ENCODE peak calls at places on chromosomes 3 and 15, in six cellular contexts. T is OCI-LY7, Z is HCT116, U is thoracic aorta, S is IMR-90, F is upper lobe of right lung. L is an unnamed sample.

GRCh38 chr3:87260270-87260669 is 16.1 kb downstream of the POU1F1 start:
- DNase-seq in T (peak; percentile 51), Z (peak; percentile 44), U (no peak), S (peak; percentile 51), F (no peak), L (no peak)

GRCh38 chr3:138898301-138898700 is 48.6 kb downstream of the FOXL2 start:
- DNase-seq in T (no peak), Z (no peak), U (no peak), S (peak; percentile 57), F (no peak), L (no peak)

GRCh38 chr3:78258798-78259197 is 1218.9 kb downstream of the ROBO2 start:
- DNase-seq in T (no peak), Z (no peak), U (no peak), S (peak; percentile 90), F (no peak), L (no peak)

GRCh38 chr15:45611305-45611704 is 23.5 kb upstream of the SQOR start:
- DNase-seq in T (peak; percentile 59), Z (no peak), U (no peak), S (no peak), F (no peak), L (no peak)

GRCh38 chr3:187919018-187919417 is 173.8 kb upstream of the BCL6 start:
- DNase-seq in T (peak; percentile 93), Z (no peak), U (no peak), S (no peak), F (no peak), L (no peak)

GRCh38 chr3:71725279-71725991 is at the start of gene EIF4E3:
- DNase-seq in T (no peak), Z (no peak), U (no peak), S (peak; percentile 4), F (peak; percentile 77), L (peak; percentile 79)

GRCh38 chr3:66035763-66036477 is 2.8 kb downstream of the MAGI1 start:
- DNase-seq in T (no peak), Z (no peak), U (no peak), S (no peak), F (no peak), L (no peak)

GRCh38 chr3:138367912-138368311 is 19.5 kb downstream of the MRAS start:
- DNase-seq in T (peak; percentile 5), Z (no peak), U (peak; percentile 34), S (peak; percentile 23), F (peak; percentile 84), L (peak; percentile 88)

GRCh38 chr15:68415061-68415460 is 16.9 kb downstream of the ITGA11 start:
- DNase-seq in T (no peak), Z (no peak), U (no peak), S (no peak), F (no peak), L (no peak)

GRCh38 chr3:114827495-114827894 is 319.6 kb downstream of the ZBTB20 start:
- DNase-seq in T (peak; percentile 43), Z (peak; percentile 60), U (no peak), S (peak; percentile 58), F (no peak), L (no peak)

DNA sequence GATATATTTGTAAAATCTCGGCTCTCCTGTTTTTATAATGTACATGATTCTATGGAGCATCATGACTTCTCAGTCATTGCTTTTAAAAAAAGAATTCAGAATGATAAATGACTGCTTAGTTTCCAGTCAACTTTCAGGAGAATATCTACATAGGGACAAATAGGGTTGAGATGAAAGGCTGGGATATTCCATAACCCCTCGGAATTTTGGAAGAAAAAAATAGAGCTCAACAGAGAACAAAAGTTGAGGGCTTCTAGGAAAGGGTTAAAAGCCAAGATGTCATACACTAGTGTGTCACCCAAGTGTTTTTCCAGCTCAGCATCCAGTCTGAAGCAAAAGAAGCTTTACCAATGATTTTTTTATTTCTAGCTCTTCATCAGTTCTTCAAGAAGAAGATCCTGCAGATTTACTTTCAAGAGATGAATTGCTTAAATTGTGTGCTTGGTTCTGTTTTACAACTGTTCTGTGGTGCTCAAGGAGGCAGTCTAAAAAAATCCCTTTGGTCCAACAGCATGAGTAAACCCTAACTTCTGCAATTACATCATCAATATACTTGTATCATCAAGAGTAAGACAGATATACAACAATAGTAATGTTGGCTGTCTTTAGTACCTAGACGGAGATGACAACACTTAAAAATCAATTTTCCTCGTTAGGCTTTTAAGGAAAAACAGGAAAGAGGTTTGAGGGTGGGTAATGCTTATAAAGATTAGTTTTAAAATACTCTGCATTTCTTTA is 979 bp downstream of the UNC13C start:
- DNase-seq in T (no peak), Z (no peak), U (no peak), S (no peak), F (no peak), L (no peak)
- H3K4me3 ChIP-seq in T (no peak overlapping the region), Z (no peak overlapping the region), U (peak overlapping the region; percentile 72), S (no peak overlapping the region), F (peak overlapping the region; percentile 29), L (peak overlapping the region; percentile 61)

GRCh38 chr3:173826901-173827609 is 429.5 kb downstream of the NLGN1 start:
- DNase-seq in T (no peak), Z (no peak), U (no peak), S (peak; percentile 66), F (no peak), L (no peak)
- H3K27ac ChIP-seq in T (no peak overlapping the region), Z (no peak overlapping the region), U (no peak overlapping the region), S (no peak overlapping the region), F (no peak overlapping the region), L (no peak overlapping the region)

GRCh38 chr15:99015677-99016568 is 8.3 kb upstream of the PGPEP1L start:
- DNase-seq in T (no peak), Z (no peak), U (no peak), S (no peak), F (peak; percentile 72), L (no peak)
- H3K4me3 ChIP-seq in T (no peak overlapping the region), Z (peak overlapping the region; percentile 64), U (peak overlapping the region; percentile 91), S (no peak overlapping the region), F (peak overlapping the region; percentile 56), L (peak overlapping the region; percentile 75)

GRCh38 chr15:95872366-95872771 is 458.1 kb upstream of the NR2F2 start:
- DNase-seq in T (no peak), Z (no peak), U (no peak), S (peak; percentile 82), F (no peak), L (no peak)

GRCh38 chr15:95869920-95870319 is 460.6 kb upstream of the NR2F2 start:
- DNase-seq in T (no peak), Z (no peak), U (no peak), S (no peak), F (no peak), L (no peak)

GRCh38 chr15:95868970-95869369 is 461.5 kb upstream of the NR2F2 start:
- DNase-seq in T (no peak), Z (no peak), U (no peak), S (no peak), F (no peak), L (no peak)

GRCh38 chr15:95875141-95875643 is 455.3 kb upstream of the NR2F2 start:
- DNase-seq in T (no peak), Z (no peak), U (peak; percentile 24), S (no peak), F (no peak), L (no peak)

DNA sequence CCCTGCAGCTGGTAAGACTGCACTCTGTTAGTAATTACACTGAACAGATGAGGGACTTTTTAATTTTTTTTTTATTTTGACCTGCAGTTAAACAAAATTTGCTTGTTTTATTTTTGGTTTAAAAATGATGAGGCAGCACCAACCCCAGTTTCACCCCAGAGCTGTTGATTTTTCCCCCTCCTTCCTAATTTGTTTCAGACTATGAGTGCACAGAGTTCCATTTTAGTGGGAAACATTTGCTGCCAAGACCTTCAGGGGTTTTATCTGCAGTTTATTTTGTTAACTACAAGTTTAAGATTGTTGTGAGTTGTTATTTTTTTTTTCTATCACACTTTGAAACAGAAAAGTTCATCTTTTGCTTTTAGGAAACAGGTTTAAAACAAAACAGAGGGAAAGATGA is 455.9 kb upstream of the NR2F2 start:
- DNase-seq in T (no peak), Z (no peak), U (no peak), S (no peak), F (no peak), L (no peak)
- H3K27ac ChIP-seq in T (no peak overlapping the region), Z (no peak overlapping the region), U (peak overlapping the region; percentile 64), S (no peak overlapping the region), F (no peak overlapping the region), L (peak overlapping the region; percentile 72)

GRCh38 chr3:134040066-134040465 is 10.3 kb upstream of the SLCO2A1 start:
- DNase-seq in T (no peak), Z (no peak), U (no peak), S (no peak), F (no peak), L (peak; percentile 54)
- H3K4me3 ChIP-seq in T (no peak overlapping the region), Z (no peak overlapping the region), U (no peak overlapping the region), S (no peak overlapping the region), F (no peak overlapping the region), L (no peak overlapping the region)

GRCh38 chr3:48427630-48427962 is 2.3 kb downstream of the PLXNB1 start:
- DNase-seq in T (no peak), Z (no peak), U (no peak), S (no peak), F (no peak), L (no peak)
- H3K27ac ChIP-seq in T (no peak overlapping the region), Z (no peak overlapping the region), U (peak overlapping the region; percentile 96), S (no peak overlapping the region), F (peak overlapping the region; percentile 89), L (peak overlapping the region; percentile 99)

DNA sequence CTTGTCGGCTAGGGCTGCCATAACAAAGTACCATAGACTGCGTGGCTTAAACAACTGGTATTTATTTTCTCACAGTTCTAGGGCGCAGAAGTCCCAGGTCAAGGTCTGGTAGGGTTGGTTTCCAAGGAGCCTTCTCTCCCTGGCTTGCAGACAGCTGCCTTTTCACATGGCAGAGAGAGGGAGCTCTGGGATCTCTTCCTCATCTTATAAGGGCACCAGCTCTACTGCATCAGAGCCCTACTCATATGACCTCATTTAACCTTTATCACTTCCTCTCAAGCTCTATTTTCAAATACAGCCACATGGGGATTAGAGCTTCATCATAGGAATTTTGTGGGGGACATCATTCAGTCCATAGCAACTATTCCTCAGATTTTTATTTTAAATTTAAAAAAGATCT is 17.6 kb upstream of the PAQR9 start:
- DNase-seq in T (no peak), Z (no peak), U (no peak), S (no peak), F (no peak), L (no peak)
- H3K4me3 ChIP-seq in T (no peak overlapping the region), Z (no peak overlapping the region), U (no peak overlapping the region), S (no peak overlapping the region), F (no peak overlapping the region), L (no peak overlapping the region)